ENCODE peak calls at places on chromosome 1, in six cellular contexts. D is A549, N is HepG2, T is GM12878, W is K562, X is endothelial cell of umbilical vein. Z is an unnamed sample.

GRCh38 chr1:221739018-221739676 is 2.7 kb downstream of the DUSP10 start:
- DNase-seq in X (no peak), W (no peak), D (no peak), N (no peak), T (no peak), Z (no peak)

GRCh38 chr1:246301553-246302250 is 205.4 kb downstream of the SMYD3 start:
- DNase-seq in N (no peak), X (no peak), T (no peak), W (no peak), D (no peak), Z (no peak)

GRCh38 chr1:100316622-100317021 is 35.7 kb upstream of the CDC14A start:
- DNase-seq in W (no peak), X (no peak), T (no peak), D (no peak), N (no peak), Z (no peak)

GRCh38 chr1:247184254-247184653 is 12.4 kb upstream of the ZNF124 start:
- DNase-seq in W (no peak), T (no peak), X (no peak), D (no peak), N (no peak), Z (no peak)

GRCh38 chr1:197096137-197096536 is 29.1 kb upstream of the F13B start:
- DNase-seq in D (no peak), N (no peak), W (no peak), X (no peak), T (no peak), Z (no peak)

GRCh38 chr1:87399264-87399663 is 70.6 kb downstream of the LMO4 start:
- DNase-seq in T (no peak), N (no peak), D (no peak), W (no peak), X (no peak), Z (no peak)

GRCh38 chr1:147664206-147664605 is 6.1 kb downstream of the ACP6 start:
- DNase-seq in T (no peak), D (no peak), N (no peak), X (no peak), W (no peak), Z (peak; percentile 14)

GRCh38 chr1:53740621-53741105 is 1.7 kb upstream of the GLIS1 start:
- DNase-seq in W (no peak), D (no peak), N (peak; percentile 74), T (no peak), X (no peak), Z (no peak)

GRCh38 chr1:226982451-226983177 is 42.5 kb downstream of the COQ8A start:
- DNase-seq in N (no peak), W (no peak), X (no peak), T (no peak), D (no peak), Z (no peak)

GRCh38 chr1:12630946-12631540 is 12.8 kb upstream of the AADACL4 start:
- DNase-seq in X (no peak), D (no peak), N (no peak), T (no peak), W (no peak), Z (peak; percentile 74)

GRCh38 chr1:70891444-70891843 is 156.2 kb downstream of the PTGER3 start:
- DNase-seq in X (no peak), D (no peak), T (no peak), N (no peak), W (no peak), Z (no peak)

GRCh38 chr1:93000751-93001175 is 39.5 kb upstream of the DIPK1A start:
- DNase-seq in W (no peak), X (no peak), T (no peak), D (no peak), N (no peak), Z (no peak)

GRCh38 chr1:45423907-45424678 is 66.9 kb downstream of the TESK2 start:
- DNase-seq in N (no peak), T (no peak), D (no peak), W (no peak), X (no peak), Z (no peak)

GRCh38 chr1:245859510-245860114 is 647.5 kb downstream of the SMYD3 start:
- DNase-seq in T (no peak), W (no peak), D (no peak), X (peak; percentile 22), N (no peak), Z (no peak)

GRCh38 chr1:24745711-24746582 is 700 bp downstream of the CLIC4 start:
- DNase-seq in W (peak; percentile 71), D (no peak), N (no peak), X (peak; percentile 66), T (no peak), Z (peak; percentile 82)

GRCh38 chr1:226654508-226655124 is 84.5 kb downstream of the ITPKB start:
- DNase-seq in X (no peak), D (no peak), W (no peak), T (no peak), N (no peak), Z (no peak)

GRCh38 chr1:3891329-3891867 is 8.7 kb downstream of the C1orf174 start:
- DNase-seq in T (no peak), D (no peak), X (no peak), N (no peak), W (no peak), Z (no peak)

GRCh38 chr1:176205322-176205914 is 1.7 kb downstream of the COP1 start:
- DNase-seq in N (no peak), D (no peak), W (no peak), X (peak; percentile 56), T (no peak), Z (peak; percentile 47)

GRCh38 chr1:26044971-26045711 is 777 bp downstream of the SLC30A2 start:
- DNase-seq in N (no peak), X (no peak), T (no peak), W (peak; percentile 79), D (no peak), Z (no peak)

GRCh38 chr1:67683306-67683705 is 1.7 kb upstream of the GADD45A start:
- DNase-seq in W (no peak), T (no peak), N (no peak), X (peak; percentile 56), D (no peak), Z (peak; percentile 28)

GRCh38 chr1:85762804-85763203 is 54.6 kb upstream of the ZNHIT6 start:
- DNase-seq in N (no peak), X (no peak), D (no peak), T (no peak), W (no peak), Z (no peak)

GRCh38 chr1:168095476-168095875 is 41.3 kb downstream of the GPR161 start:
- DNase-seq in X (no peak), W (no peak), N (no peak), T (no peak), D (no peak), Z (no peak)

GRCh38 chr1:226633541-226634155 is 85.1 kb downstream of the STUM start:
- DNase-seq in N (no peak), X (no peak), W (no peak), T (no peak), D (no peak), Z (no peak)

GRCh38 chr1:178094752-178095645 is 1.1 kb downstream of the RASAL2 start:
- DNase-seq in D (no peak), W (no peak), X (peak; percentile 51), N (no peak), T (no peak), Z (no peak)

GRCh38 chr1:164735315-164736052 is 176.5 kb downstream of the PBX1 start:
- DNase-seq in T (no peak), N (no peak), W (no peak), D (no peak), X (no peak), Z (no peak)

GRCh38 chr1:43432907-43433306 is 20.8 kb downstream of the HYI start:
- DNase-seq in W (no peak), T (no peak), X (no peak), N (no peak), D (no peak), Z (no peak)

GRCh38 chr1:183470147-183470960 is 1.9 kb upstream of the SMG7 start:
- DNase-seq in T (peak; percentile 59), N (peak; percentile 84), X (peak; percentile 79), D (peak; percentile 59), W (peak; percentile 82), Z (peak; percentile 89)

GRCh38 chr1:1004780-1005697 is 5.1 kb upstream of the HES4 start:
- DNase-seq in D (no peak), T (no peak), N (no peak), W (peak; percentile 72), X (peak; percentile 77), Z (peak; percentile 63)

GRCh38 chr1:37342736-37343135 is 131.6 kb upstream of the ZC3H12A start:
- DNase-seq in N (no peak), T (no peak), D (no peak), W (peak; percentile 30), X (no peak), Z (no peak)

GRCh38 chr1:231036416-231036815 is 3.6 kb downstream of the FAM89A start:
- DNase-seq in N (no peak), D (no peak), W (no peak), X (no peak), T (no peak), Z (peak; percentile 89)
- TF ChIP-seq MYC in N (no peak), D (no peak), W (no peak), X (no peak), T (no peak), Z (no peak)

GRCh38 chr1:19338323-19338762 is 26.2 kb downstream of the SLC66A1 start:
- DNase-seq in N (peak; percentile 83), T (no peak), W (no peak), D (no peak), X (no peak), Z (peak; percentile 44)
- TF ChIP-seq CTCF in N (peak; percentile 96), T (no peak), W (peak; percentile 31), D (no peak), X (no peak), Z (no peak)

GRCh38 chr1:209585197-209585596 is 1.7 kb downstream of the CAMK1G start:
- DNase-seq in T (no peak), N (no peak), D (no peak), W (no peak), X (no peak), Z (no peak)

GRCh38 chr1:209584186-209584776 is 767 bp downstream of the CAMK1G start:
- DNase-seq in T (no peak), X (no peak), D (no peak), W (no peak), N (no peak), Z (no peak)

GRCh38 chr1:209580577-209580976 is 2.9 kb upstream of the CAMK1G start:
- DNase-seq in X (no peak), N (no peak), W (no peak), D (no peak), T (no peak), Z (no peak)

GRCh38 chr1:209585672-209586071 is 2.2 kb downstream of the CAMK1G start:
- DNase-seq in W (no peak), D (no peak), T (no peak), X (no peak), N (no peak), Z (no peak)

DNA sequence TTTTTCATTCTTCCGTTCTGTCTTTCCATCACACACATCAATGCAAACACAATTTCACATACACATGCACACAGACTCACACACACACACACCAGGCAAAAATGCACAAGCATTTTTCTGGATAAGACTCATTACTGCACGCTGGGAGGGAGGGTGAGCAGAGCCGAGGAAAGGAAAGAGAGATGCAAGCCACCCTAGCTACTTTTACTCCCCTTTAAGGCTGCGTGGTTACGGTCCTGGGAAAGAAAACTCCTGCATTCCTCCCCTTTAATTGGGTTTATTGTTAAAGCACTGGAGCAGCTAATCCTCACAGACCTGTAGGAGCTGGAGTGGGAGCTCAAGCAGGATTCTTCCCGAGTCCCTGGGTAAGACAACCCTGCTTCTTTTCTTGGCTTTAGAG is at the start of gene CAMK1G:
- DNase-seq in W (no peak), D (no peak), T (no peak), X (no peak), N (no peak), Z (no peak)
- TF ChIP-seq MYC in W (no peak), D (no peak), T (no peak), X (no peak), N (no peak), Z (no peak)

GRCh38 chr1:208717490-208717889 is 473.3 kb upstream of the PLXNA2 start:
- DNase-seq in W (no peak), X (no peak), T (no peak), D (no peak), N (no peak), Z (no peak)
- TF ChIP-seq CTCF in W (no peak), X (no peak), T (no peak), D (no peak), N (no peak), Z (no peak)